ENCODE peak calls at places on chromosomes 13 and 19, in eight cellular contexts. G, E, A, Q, D, W, X and U are unnamed samples.

GRCh38 chr19:6209233-6209632 is 70.5 kb downstream of the MLLT1 start:
- DNase-seq in D (no peak), E (no peak), Q (no peak), X (no peak), W (no peak), A (no peak), G (no peak), U (no peak)

GRCh38 chr13:98199480-98199879 is 22.4 kb upstream of the RNF113B start:
- DNase-seq in W (no peak), E (no peak), A (no peak), X (no peak), Q (no peak), G (no peak), D (no peak), U (no peak)

GRCh38 chr13:33245505-33245904 is 40.0 kb downstream of the STARD13 start:
- DNase-seq in Q (no peak), A (no peak), D (no peak), E (no peak), X (no peak), G (no peak), W (no peak), U (no peak)

GRCh38 chr19:35045667-35046300 is 4.3 kb downstream of the HPN start:
- DNase-seq in E (no peak), W (peak; percentile 51), D (peak; percentile 56), G (no peak), X (no peak), A (peak; percentile 50), Q (peak; percentile 25), U (peak; percentile 78)

GRCh38 chr13:111636804-111637203 is 316.4 kb downstream of the TEX29 start:
- DNase-seq in X (no peak), D (no peak), G (no peak), W (no peak), Q (no peak), A (no peak), E (no peak), U (no peak)

GRCh38 chr13:67515895-67516294 is 285.8 kb upstream of the PCDH9 start:
- DNase-seq in X (no peak), D (peak; percentile 0), W (peak; percentile 1), Q (no peak), E (no peak), A (no peak), G (no peak), U (no peak)

GRCh38 chr19:19544257-19545127 is 6.4 kb downstream of the CILP2 start:
- DNase-seq in A (no peak), G (no peak), X (no peak), Q (no peak), D (no peak), W (no peak), E (no peak), U (no peak)

GRCh38 chr19:28497137-28497536 is 715.8 kb downstream of the UQCRFS1 start:
- DNase-seq in G (no peak), A (no peak), W (no peak), X (no peak), E (no peak), Q (no peak), D (no peak), U (no peak)

GRCh38 chr13:44399045-44399444 is 25.4 kb downstream of the SERP2 start:
- DNase-seq in G (no peak), A (no peak), X (no peak), E (no peak), W (no peak), D (no peak), Q (no peak), U (no peak)

GRCh38 chr13:37070145-37070695 is 10.7 kb upstream of the SUPT20H start:
- DNase-seq in G (no peak), Q (no peak), X (no peak), A (no peak), W (no peak), D (no peak), E (no peak), U (no peak)

GRCh38 chr13:106038752-106039151 is 496.7 kb downstream of the EFNB2 start:
- DNase-seq in X (no peak), Q (no peak), W (peak; percentile 66), G (no peak), E (no peak), D (peak; percentile 23), A (no peak), U (peak; percentile 64)

GRCh38 chr19:46596008-46596407 is 5.1 kb upstream of the CALM3 start:
- DNase-seq in W (no peak), X (no peak), E (no peak), G (no peak), D (no peak), Q (no peak), A (no peak), U (no peak)

GRCh38 chr13:80924596-80924995 is 583.7 kb upstream of the SPRY2 start:
- DNase-seq in D (no peak), A (no peak), X (no peak), E (no peak), W (peak; percentile 81), Q (no peak), G (no peak), U (no peak)

GRCh38 chr19:19662866-19663291 is 597 bp downstream of the ATP13A1 start:
- DNase-seq in A (no peak), E (no peak), G (no peak), D (no peak), W (peak; percentile 20), X (no peak), Q (no peak), U (no peak)

GRCh38 chr13:28268800-28269223 is 130.5 kb downstream of the PAN3 start:
- DNase-seq in A (no peak), E (no peak), Q (no peak), G (no peak), W (no peak), D (no peak), X (no peak), U (no peak)

GRCh38 chr13:106911020-106911419 is 343.1 kb upstream of the ARGLU1 start:
- DNase-seq in E (no peak), Q (no peak), A (no peak), D (no peak), W (no peak), G (no peak), X (no peak), U (no peak)

GRCh38 chr19:35549174-35549788 is 3.9 kb downstream of the TMEM147 start:
- DNase-seq in D (peak; percentile 77), W (peak; percentile 77), E (no peak), Q (peak; percentile 47), A (peak; percentile 78), G (peak; percentile 70), X (peak; percentile 26), U (peak; percentile 77)

GRCh38 chr19:12913011-12913561 is 6.0 kb downstream of the SYCE2 start:
- DNase-seq in G (peak; percentile 52), X (no peak), A (peak; percentile 90), D (no peak), E (no peak), Q (no peak), W (peak; percentile 88), U (peak; percentile 79)

GRCh38 chr13:75830842-75831241 is 194.7 kb downstream of the LMO7 start:
- DNase-seq in X (no peak), W (peak; percentile 25), A (no peak), Q (no peak), E (no peak), D (no peak), G (no peak), U (peak; percentile 29)

GRCh38 chr13:37460211-37460610 is 138.4 kb downstream of the POSTN start:
- DNase-seq in D (no peak), Q (no peak), A (no peak), W (no peak), E (no peak), G (no peak), X (no peak), U (no peak)

GRCh38 chr19:13644648-13645047 is 119.7 kb upstream of the MRI1 start:
- DNase-seq in Q (no peak), G (no peak), A (no peak), E (no peak), D (no peak), W (no peak), X (no peak), U (no peak)

GRCh38 chr13:43261018-43261417 is 237.6 kb downstream of the DNAJC15 start:
- DNase-seq in X (no peak), Q (no peak), A (no peak), D (no peak), W (peak; percentile 53), G (no peak), E (no peak), U (peak; percentile 26)

GRCh38 chr13:94568443-94568842 is 27.5 kb downstream of the TGDS start:
- DNase-seq in E (no peak), Q (no peak), G (no peak), W (no peak), X (no peak), A (no peak), D (no peak), U (no peak)

GRCh38 chr19:33064117-33064777 is 441 bp downstream of the RHPN2 start:
- DNase-seq in W (no peak), X (no peak), A (peak; percentile 59), D (no peak), Q (peak; percentile 6), E (no peak), G (peak; percentile 57), U (no peak)

GRCh38 chr19:38693380-38694223 is 46.2 kb downstream of the ACTN4 start:
- DNase-seq in G (peak; percentile 56), Q (peak; percentile 33), D (peak; percentile 87), X (no peak), W (peak; percentile 71), A (peak; percentile 76), E (no peak), U (no peak)

GRCh38 chr13:109759609-109760008 is 26.8 kb downstream of the IRS2 start:
- DNase-seq in W (no peak), A (no peak), Q (no peak), X (no peak), G (no peak), E (no peak), D (no peak), U (no peak)

GRCh38 chr19:37519890-37520289 is 13.2 kb downstream of the ZNF793 start:
- DNase-seq in W (no peak), Q (no peak), D (peak; percentile 59), G (no peak), A (no peak), X (no peak), E (no peak), U (no peak)

GRCh38 chr13:87169337-87169736 is 501.8 kb upstream of the SLITRK5 start:
- DNase-seq in D (no peak), E (no peak), A (no peak), W (no peak), X (no peak), G (no peak), Q (no peak), U (no peak)